ENCODE peak calls at places on chromosomes 7 and 10, in four cellular contexts. One of them, this sample, is unnamed.

GRCh38 chr7:142111509-142111908 is at the start of gene MGAM2:
- DNase-seq in neuronal stem cell: no peak
- DNase-seq in H9: no peak
- DNase-seq in IMR-90: no peak
- DNase-seq in this sample: no peak

GRCh38 chr10:112235920-112236319 is 47.3 kb upstream of the TECTB start:
- DNase-seq in IMR-90: peak
- DNase-seq in neuronal stem cell: no peak
- DNase-seq in H9: no peak
- DNase-seq in this sample: no peak

GRCh38 chr10:132186488-132187413 is at the start of gene DPYSL4:
- DNase-seq in neuronal stem cell: no peak
- DNase-seq in IMR-90: no peak
- DNase-seq in H9: no peak
- DNase-seq in this sample: peak

GRCh38 chr7:26853788-26854393 is 10.5 kb downstream of the SKAP2 start:
- DNase-seq in H9: no peak
- DNase-seq in IMR-90: peak
- DNase-seq in neuronal stem cell: no peak
- DNase-seq in this sample: no peak

GRCh38 chr7:80935971-80936370 is 17.1 kb upstream of the SEMA3C start:
- DNase-seq in IMR-90: no peak
- DNase-seq in H9: no peak
- DNase-seq in neuronal stem cell: no peak
- DNase-seq in this sample: no peak

GRCh38 chr7:150399421-150399820 is 20.3 kb downstream of the ZNF775 start:
- DNase-seq in IMR-90: no peak
- DNase-seq in H9: no peak
- DNase-seq in neuronal stem cell: no peak
- DNase-seq in this sample: no peak

GRCh38 chr10:94677691-94678090 is 5.8 kb upstream of the CYP2C18 start:
- DNase-seq in IMR-90: no peak
- DNase-seq in neuronal stem cell: no peak
- DNase-seq in H9: peak
- DNase-seq in this sample: no peak

GRCh38 chr10:68202965-68203358 is 29.0 kb downstream of the ATOH7 start:
- DNase-seq in IMR-90: peak
- DNase-seq in H9: no peak
- DNase-seq in neuronal stem cell: no peak
- DNase-seq in this sample: no peak

GRCh38 chr10:14032406-14032998 is 298.2 kb downstream of the FRMD4A start:
- DNase-seq in neuronal stem cell: peak
- DNase-seq in H9: peak
- DNase-seq in IMR-90: no peak
- DNase-seq in this sample: peak

GRCh38 chr7:77202544-77202976 is 2.9 kb upstream of the FGL2 start:
- DNase-seq in H9: no peak
- DNase-seq in neuronal stem cell: no peak
- DNase-seq in IMR-90: no peak
- DNase-seq in this sample: no peak

GRCh38 chr7:98251251-98251843 is 685 bp downstream of the TECPR1 start:
- DNase-seq in H9: no peak
- DNase-seq in IMR-90: no peak
- DNase-seq in neuronal stem cell: no peak
- DNase-seq in this sample: no peak

GRCh38 chr10:49168821-49169495 is 19.2 kb downstream of the TMEM273 start:
- DNase-seq in IMR-90: peak
- DNase-seq in neuronal stem cell: no peak
- DNase-seq in H9: no peak
- DNase-seq in this sample: peak

GRCh38 chr7:145692237-145692950 is 424.2 kb upstream of the CNTNAP2 start:
- DNase-seq in H9: peak
- DNase-seq in neuronal stem cell: no peak
- DNase-seq in IMR-90: peak
- DNase-seq in this sample: no peak

GRCh38 chr10:98312349-98312748 is 44.4 kb upstream of the LOXL4 start:
- DNase-seq in neuronal stem cell: no peak
- DNase-seq in H9: no peak
- DNase-seq in IMR-90: peak
- DNase-seq in this sample: no peak

GRCh38 chr10:81569488-81569887 is 305.5 kb upstream of the NRG3 start:
- DNase-seq in IMR-90: no peak
- DNase-seq in neuronal stem cell: no peak
- DNase-seq in H9: no peak
- DNase-seq in this sample: no peak

GRCh38 chr7:23654508-23654907 is 25.5 kb upstream of the FAM221A start:
- DNase-seq in H9: peak
- DNase-seq in IMR-90: peak
- DNase-seq in neuronal stem cell: no peak
- DNase-seq in this sample: peak

GRCh38 chr7:50556247-50556976 is 8.8 kb downstream of the DDC start:
- DNase-seq in H9: no peak
- DNase-seq in neuronal stem cell: no peak
- DNase-seq in IMR-90: no peak
- DNase-seq in this sample: no peak

GRCh38 chr7:133642907-133643306 is 390.0 kb downstream of the EXOC4 start:
- DNase-seq in neuronal stem cell: no peak
- DNase-seq in H9: no peak
- DNase-seq in IMR-90: no peak
- DNase-seq in this sample: no peak

GRCh38 chr10:133275683-133276092 is 980 bp downstream of the ADAM8 start:
- DNase-seq in IMR-90: no peak
- DNase-seq in H9: no peak
- DNase-seq in neuronal stem cell: no peak
- DNase-seq in this sample: no peak

GRCh38 chr10:95517536-95518454 is 43.4 kb downstream of the SORBS1 start:
- DNase-seq in neuronal stem cell: no peak
- DNase-seq in H9: no peak
- DNase-seq in IMR-90: peak
- DNase-seq in this sample: no peak

GRCh38 chr10:123270806-123271205 is 116.6 kb downstream of the BUB3 start:
- DNase-seq in IMR-90: no peak
- DNase-seq in H9: no peak
- DNase-seq in neuronal stem cell: no peak
- DNase-seq in this sample: no peak

GRCh38 chr10:66627156-66627555 is 298.7 kb upstream of the LRRTM3 start:
- DNase-seq in neuronal stem cell: no peak
- DNase-seq in H9: peak
- DNase-seq in IMR-90: no peak
- DNase-seq in this sample: no peak

GRCh38 chr10:56771343-56771742 is 410.3 kb upstream of the ZWINT start:
- DNase-seq in neuronal stem cell: no peak
- DNase-seq in H9: no peak
- DNase-seq in IMR-90: no peak
- DNase-seq in this sample: no peak

GRCh38 chr10:122911889-122912484 is 1.6 kb downstream of the FAM24A start:
- DNase-seq in H9: peak
- DNase-seq in neuronal stem cell: peak
- DNase-seq in IMR-90: peak
- DNase-seq in this sample: peak

GRCh38 chr10:101137271-101137670 is 6.2 kb downstream of the TLX1 start:
- DNase-seq in H9: no peak
- DNase-seq in IMR-90: no peak
- DNase-seq in neuronal stem cell: no peak
- DNase-seq in this sample: no peak

GRCh38 chr10:72275351-72276012 is 1.8 kb downstream of the DDIT4 start:
- DNase-seq in H9: no peak
- DNase-seq in IMR-90: peak
- DNase-seq in neuronal stem cell: no peak
- DNase-seq in this sample: no peak

GRCh38 chr10:120788756-120789155 is 62.4 kb upstream of the WDR11 start:
- DNase-seq in neuronal stem cell: no peak
- DNase-seq in H9: no peak
- DNase-seq in IMR-90: no peak
- DNase-seq in this sample: no peak

GRCh38 chr7:26686448-26686981 is 177.9 kb downstream of the SKAP2 start:
- DNase-seq in H9: peak
- DNase-seq in neuronal stem cell: peak
- DNase-seq in IMR-90: peak
- DNase-seq in this sample: no peak

GRCh38 chr10:28411136-28411460 is 108.2 kb upstream of the MPP7 start:
- DNase-seq in neuronal stem cell: no peak
- DNase-seq in H9: no peak
- DNase-seq in IMR-90: no peak
- DNase-seq in this sample: no peak

GRCh38 chr10:127029061-127029460 is 123.8 kb downstream of the DOCK1 start:
- DNase-seq in IMR-90: no peak
- DNase-seq in neuronal stem cell: no peak
- DNase-seq in H9: no peak
- DNase-seq in this sample: no peak

GRCh38 chr7:152081088-152081487 is 55.6 kb downstream of the GALNT11 start:
- DNase-seq in neuronal stem cell: no peak
- DNase-seq in IMR-90: no peak
- DNase-seq in H9: no peak
- DNase-seq in this sample: no peak

GRCh38 chr7:101952355-101953247 is 135.2 kb downstream of the CUX1 start:
- DNase-seq in IMR-90: peak
- DNase-seq in neuronal stem cell: no peak
- DNase-seq in H9: no peak
- DNase-seq in this sample: no peak

GRCh38 chr10:43131256-43131655 is 7.0 kb upstream of the CSGALNACT2 start:
- DNase-seq in H9: peak
- DNase-seq in neuronal stem cell: no peak
- DNase-seq in IMR-90: no peak
- DNase-seq in this sample: no peak

GRCh38 chr10:44047361-44047760 is 337.5 kb downstream of the CXCL12 start:
- DNase-seq in IMR-90: no peak
- DNase-seq in H9: no peak
- DNase-seq in neuronal stem cell: no peak
- DNase-seq in this sample: no peak

GRCh38 chr10:131911451-131911850 is 10.6 kb downstream of the PPP2R2D start:
- DNase-seq in H9: no peak
- DNase-seq in neuronal stem cell: no peak
- DNase-seq in IMR-90: no peak
- DNase-seq in this sample: no peak

GRCh38 chr10:71990706-71991269 is 26.6 kb downstream of the CHST3 start:
- DNase-seq in IMR-90: no peak
- DNase-seq in H9: no peak
- DNase-seq in neuronal stem cell: no peak
- DNase-seq in this sample: no peak

GRCh38 chr7:93142127-93142526 is 6.1 kb downstream of the SAMD9L start:
- DNase-seq in H9: no peak
- DNase-seq in IMR-90: no peak
- DNase-seq in neuronal stem cell: no peak
- DNase-seq in this sample: no peak

DNA sequence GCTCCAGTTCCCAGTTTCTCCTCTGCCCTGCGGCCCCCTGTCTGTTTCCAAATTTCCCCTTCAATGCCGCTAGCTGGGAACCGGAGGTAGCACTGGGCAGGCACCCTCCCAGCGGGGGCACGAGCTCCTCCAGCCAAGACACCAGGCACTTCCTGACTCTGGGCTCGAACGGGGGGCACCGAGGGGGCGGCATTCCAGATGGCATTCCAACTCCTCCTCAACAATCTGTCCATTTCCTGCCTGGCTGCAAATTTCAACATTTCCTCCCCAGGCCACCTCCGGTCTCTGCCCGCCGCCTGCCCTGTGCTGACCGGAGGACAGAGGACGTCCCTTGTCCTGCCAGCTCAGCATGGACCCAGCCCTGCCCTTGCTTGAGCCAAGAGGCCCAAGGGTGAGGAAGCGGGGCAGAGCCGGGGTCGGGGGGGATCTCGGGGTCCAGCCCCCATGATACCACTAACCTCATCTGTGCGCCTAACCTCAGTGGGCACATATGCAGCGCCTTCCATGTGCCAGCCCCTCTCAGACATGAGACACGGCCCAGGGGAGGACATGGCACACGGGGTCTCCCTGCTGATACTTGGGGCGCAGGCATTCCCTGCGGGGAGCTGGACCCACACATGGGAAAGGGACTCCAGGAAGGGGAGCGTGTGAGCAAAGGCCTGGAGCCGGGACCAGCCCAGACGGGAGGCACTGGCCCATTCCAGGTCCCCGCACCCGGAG is 58.0 kb downstream of the PDGFA start:
- DNase-seq in neuronal stem cell: no peak
- DNase-seq in IMR-90: no peak
- DNase-seq in H9: no peak
- DNase-seq in this sample: no peak
- H2BK15ac ChIP-seq in neuronal stem cell: peak
- H2BK15ac ChIP-seq in IMR-90: no peak
- H2BK15ac ChIP-seq in H9: no peak
- H2BK15ac ChIP-seq in this sample: peak

GRCh38 chr7:70738080-70738479 is 393.9 kb upstream of the GALNT17 start:
- DNase-seq in neuronal stem cell: no peak
- DNase-seq in H9: no peak
- DNase-seq in IMR-90: peak
- DNase-seq in this sample: no peak

GRCh38 chr7:70733115-70733514 is 398.8 kb upstream of the GALNT17 start:
- DNase-seq in neuronal stem cell: no peak
- DNase-seq in H9: no peak
- DNase-seq in IMR-90: peak
- DNase-seq in this sample: no peak

GRCh38 chr7:70736715-70737460 is 395.1 kb upstream of the GALNT17 start:
- DNase-seq in H9: no peak
- DNase-seq in neuronal stem cell: no peak
- DNase-seq in IMR-90: peak
- DNase-seq in this sample: no peak

GRCh38 chr7:70735313-70735712 is 396.6 kb upstream of the GALNT17 start:
- DNase-seq in H9: no peak
- DNase-seq in neuronal stem cell: no peak
- DNase-seq in IMR-90: no peak
- DNase-seq in this sample: no peak

GRCh38 chr7:70734436-70734835 is 397.5 kb upstream of the GALNT17 start:
- DNase-seq in IMR-90: no peak
- DNase-seq in H9: no peak
- DNase-seq in neuronal stem cell: no peak
- DNase-seq in this sample: no peak
- H2BK15ac ChIP-seq in IMR-90: no peak
- H2BK15ac ChIP-seq in H9: no peak
- H2BK15ac ChIP-seq in neuronal stem cell: no peak
- H2BK15ac ChIP-seq in this sample: no peak

GRCh38 chr7:100895701-100895955 is at the start of gene ACHE:
- DNase-seq in H9: no peak
- DNase-seq in IMR-90: no peak
- DNase-seq in neuronal stem cell: no peak
- DNase-seq in this sample: no peak

GRCh38 chr7:100893318-100893895 is 2.3 kb downstream of the ACHE start:
- DNase-seq in neuronal stem cell: no peak
- DNase-seq in H9: no peak
- DNase-seq in IMR-90: no peak
- DNase-seq in this sample: no peak

GRCh38 chr7:100894860-100895700 is 608 bp downstream of the ACHE start:
- DNase-seq in IMR-90: no peak
- DNase-seq in neuronal stem cell: peak
- DNase-seq in H9: peak
- DNase-seq in this sample: peak

GRCh38 chr7:100892364-100893317 is 3.0 kb downstream of the ACHE start:
- DNase-seq in neuronal stem cell: no peak
- DNase-seq in H9: no peak
- DNase-seq in IMR-90: no peak
- DNase-seq in this sample: no peak

GRCh38 chr7:100893910-100894763 is 1.6 kb downstream of the ACHE start:
- DNase-seq in IMR-90: no peak
- DNase-seq in H9: peak
- DNase-seq in neuronal stem cell: no peak
- DNase-seq in this sample: no peak
- H2BK15ac ChIP-seq in IMR-90: no peak
- H2BK15ac ChIP-seq in H9: no peak
- H2BK15ac ChIP-seq in neuronal stem cell: peak
- H2BK15ac ChIP-seq in this sample: peak

GRCh38 chr10:12605580-12606405 is 256.4 kb downstream of the CAMK1D start:
- DNase-seq in IMR-90: peak
- DNase-seq in H9: no peak
- DNase-seq in neuronal stem cell: no peak
- DNase-seq in this sample: no peak
- H2BK15ac ChIP-seq in IMR-90: no peak
- H2BK15ac ChIP-seq in H9: no peak
- H2BK15ac ChIP-seq in neuronal stem cell: no peak
- H2BK15ac ChIP-seq in this sample: no peak

This sample was measured in H1.